ENCODE peak calls at places on chromosomes 2 and 18, in eight cellular contexts. B is bronchial epithelial cell; O is BE2C; W is upper lobe of right lung; L is SJSA1; R is heart left ventricle; H is CD8-positive, alpha-beta memory T cell; G is SK-N-SH. U is an unnamed sample. For H3K27me3 and H3K36me3, the result is how much of the 10 kb centered on the place peaks cover.

GRCh38 chr2:176852667-176853066 is 359.9 kb upstream of the HNRNPA3 start:
- DNase-seq in B (no peak), O (no peak), W (no peak), L (no peak), R (no peak), H (peak), G (no peak), U (peak)

GRCh38 chr18:64331419-64331818 is 182.5 kb upstream of the LINC00305 start:
- DNase-seq in B (no peak), O (no peak), W (no peak), L (no peak), R (no peak), H (no peak), G (no peak), U (no peak)

GRCh38 chr2:234091883-234092282 is 41.4 kb downstream of the SPP2 start:
- DNase-seq in B (peak), O (no peak), W (no peak), L (no peak), R (no peak), H (no peak), G (no peak), U (no peak)

GRCh38 chr2:214715025-214715424 is 94.5 kb downstream of the BARD1 start:
- DNase-seq in B (no peak), O (no peak), W (no peak), L (no peak), R (no peak), H (no peak), G (no peak), U (no peak)

GRCh38 chr2:157174321-157174720 is 83.2 kb upstream of the GALNT5 start:
- DNase-seq in B (no peak), O (no peak), W (no peak), L (no peak), R (no peak), H (no peak), G (no peak), U (no peak)

GRCh38 chr2:234304945-234305344 is 191.9 kb downstream of the ARL4C start:
- DNase-seq in B (peak), O (no peak), W (no peak), L (peak), R (no peak), H (no peak), G (no peak), U (peak)

GRCh38 chr2:31337860-31338259 is 76.7 kb downstream of the XDH start:
- DNase-seq in B (peak), O (no peak), W (no peak), L (no peak), R (no peak), H (no peak), G (no peak), U (no peak)

GRCh38 chr2:56671973-56672569 is 488.3 kb downstream of the CCDC85A start:
- DNase-seq in B (no peak), O (no peak), W (no peak), L (no peak), R (no peak), H (no peak), G (no peak), U (no peak)

GRCh38 chr2:39737661-39738060 is 41.4 kb downstream of the THUMPD2 start:
- DNase-seq in B (peak), O (no peak), W (no peak), L (peak), R (no peak), H (no peak), G (no peak), U (peak)

GRCh38 chr2:75464348-75464946 is 96.3 kb downstream of the EVA1A start:
- DNase-seq in B (peak), O (no peak), W (no peak), L (no peak), R (no peak), H (no peak), G (peak), U (no peak)

GRCh38 chr18:48929212-48929612 is 21.6 kb downstream of the SMAD7 start:
- DNase-seq in B (no peak), O (no peak), W (peak), L (no peak), R (no peak), H (no peak), G (no peak), U (peak)

DNA sequence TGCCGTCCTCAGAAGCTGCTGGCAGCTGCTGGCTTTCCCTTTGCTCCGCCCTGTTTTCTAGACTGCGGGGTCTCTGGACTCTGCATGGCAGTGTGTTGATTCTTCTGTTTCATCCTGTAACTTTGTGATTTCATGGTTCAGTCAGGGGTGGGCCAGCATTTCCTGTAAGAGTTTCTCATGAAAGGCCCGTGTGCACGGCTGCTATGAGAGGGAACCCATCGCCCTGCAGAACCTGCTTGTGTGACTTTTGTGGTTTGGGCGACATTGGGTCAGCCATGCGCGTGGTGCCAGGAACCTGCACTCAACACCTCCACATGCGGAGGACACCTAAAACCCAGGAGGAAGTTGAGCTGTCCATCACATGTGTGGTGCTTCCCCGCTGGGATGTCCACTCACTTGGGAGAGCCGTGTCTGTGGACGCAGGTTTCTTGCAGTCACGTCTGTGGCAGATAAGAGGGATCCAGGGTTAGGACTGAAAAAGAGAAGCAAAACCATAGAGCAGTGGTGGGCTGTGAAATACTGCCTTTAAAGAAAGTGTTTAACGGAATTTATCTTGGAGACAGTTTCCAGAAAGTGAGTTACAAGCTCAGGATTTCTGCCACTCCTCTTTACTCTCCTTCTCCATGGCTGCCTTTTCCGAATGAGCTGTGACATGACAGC is 167.3 kb upstream of the ALKAL2 start:
- DNase-seq in B (no peak), O (no peak), W (no peak), L (no peak), R (no peak), H (no peak), G (no peak), U (no peak)
- H3K27me3 ChIP-seq in B (under half), O (under half), W (under half), L (under half), R (under half), H (under half), G (under half), U (under half)

DNA sequence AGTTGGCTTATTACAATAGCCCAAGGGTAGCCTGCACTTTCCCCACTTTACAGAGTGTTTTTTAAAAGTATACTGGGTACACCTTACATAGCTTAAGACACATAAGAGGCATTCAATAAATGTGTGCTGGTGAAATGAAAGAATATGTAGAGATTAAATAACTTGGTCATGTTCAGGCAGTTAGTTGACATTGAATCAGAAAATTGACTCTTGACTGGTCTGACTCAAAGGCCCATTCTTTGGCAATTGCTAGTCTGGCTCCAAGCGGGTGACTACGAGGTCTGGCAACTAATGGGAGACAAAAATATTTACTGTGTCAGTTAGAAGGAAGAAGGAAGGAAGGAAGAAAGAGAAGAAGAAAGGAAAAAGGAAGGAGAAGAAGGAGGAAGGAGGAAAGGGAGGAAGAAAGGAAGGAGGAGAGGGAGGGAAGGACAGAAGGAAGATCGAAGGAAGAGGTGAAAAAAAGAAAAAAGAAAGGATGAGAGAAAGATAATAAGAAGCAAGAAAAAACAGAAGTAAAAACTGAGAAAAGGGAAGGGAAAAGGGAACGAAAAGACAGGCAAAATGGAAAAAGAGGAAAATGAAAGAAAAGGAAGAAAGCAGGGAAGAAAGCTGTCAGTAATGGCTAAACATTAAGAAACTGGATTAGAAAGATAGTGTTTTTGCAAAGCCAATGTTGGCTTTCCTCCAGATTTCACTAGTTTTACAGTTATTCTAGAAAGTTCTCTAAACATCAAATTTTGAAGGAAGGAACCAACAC is 286.5 kb upstream of the TRIB2 start:
- DNase-seq in B (peak), O (no peak), W (no peak), L (peak), R (no peak), H (no peak), G (no peak), U (no peak)
- H3K4me3 ChIP-seq in B (no peak), O (no peak), W (no peak), L (no peak), R (no peak), H (peak), G (no peak), U (no peak)

GRCh38 chr2:55314985-55315384 is 46.0 kb upstream of the MTIF2 start:
- DNase-seq in B (no peak), O (no peak), W (no peak), L (no peak), R (no peak), H (no peak), G (no peak), U (no peak)

GRCh38 chr2:55309441-55309840 is 40.4 kb upstream of the MTIF2 start:
- DNase-seq in B (peak), O (no peak), W (no peak), L (no peak), R (no peak), H (no peak), G (no peak), U (no peak)

GRCh38 chr2:55311444-55311870 is 42.4 kb upstream of the MTIF2 start:
- DNase-seq in B (peak), O (no peak), W (no peak), L (no peak), R (no peak), H (no peak), G (no peak), U (no peak)
- H3K36me3 ChIP-seq in B (under half), O (under half), W (under half), L (half or more), R (under half), H (under half), G (under half), U (under half)

DNA sequence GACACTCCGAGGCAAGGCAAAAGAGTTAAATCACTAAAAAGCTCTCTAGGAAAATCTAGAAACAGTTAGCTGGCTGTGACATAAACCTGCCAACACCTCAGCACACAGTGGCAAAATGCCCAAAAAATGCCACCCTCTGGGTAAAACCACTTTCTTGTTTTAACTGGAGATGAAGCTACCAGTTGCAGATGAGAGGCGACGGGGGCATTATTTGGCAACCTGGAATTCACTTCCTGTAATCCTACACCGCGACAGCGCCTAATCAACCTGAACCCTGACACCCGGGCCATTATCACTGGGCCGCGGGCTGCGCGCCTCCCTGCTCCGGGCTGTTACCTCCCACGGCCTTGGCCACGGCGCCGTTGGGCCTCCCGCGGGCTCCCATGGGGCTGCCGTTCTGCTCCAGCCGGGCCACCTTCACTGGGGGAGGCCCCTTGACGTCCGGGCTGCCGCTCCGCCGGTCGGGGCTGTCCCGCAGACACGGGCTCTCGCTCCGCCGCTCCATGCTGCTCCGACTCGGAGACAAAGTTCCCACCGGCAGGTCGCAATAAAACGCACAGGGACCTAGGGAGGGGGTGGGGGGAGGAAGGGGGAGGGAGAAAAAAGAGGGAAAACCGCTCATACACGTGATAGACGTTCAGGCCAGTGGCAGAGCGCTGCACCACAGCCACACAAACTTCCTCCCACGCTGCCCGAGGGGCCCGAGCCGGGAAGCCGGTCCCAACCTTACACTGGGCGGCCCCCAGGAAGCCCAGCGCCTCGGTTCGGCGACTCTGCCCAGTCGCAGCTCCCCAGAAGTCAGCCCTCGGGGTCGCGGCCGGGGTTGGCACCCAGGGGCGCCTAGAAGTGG is 2.0 kb downstream of the SATB2 start:
- DNase-seq in B (peak), O (no peak), W (peak), L (peak), R (no peak), H (no peak), G (no peak), U (peak)
- H3K27me3 ChIP-seq in B (under half), O (half or more), W (half or more), L (under half), R (half or more), H (under half), G (under half), U (under half)

DNA sequence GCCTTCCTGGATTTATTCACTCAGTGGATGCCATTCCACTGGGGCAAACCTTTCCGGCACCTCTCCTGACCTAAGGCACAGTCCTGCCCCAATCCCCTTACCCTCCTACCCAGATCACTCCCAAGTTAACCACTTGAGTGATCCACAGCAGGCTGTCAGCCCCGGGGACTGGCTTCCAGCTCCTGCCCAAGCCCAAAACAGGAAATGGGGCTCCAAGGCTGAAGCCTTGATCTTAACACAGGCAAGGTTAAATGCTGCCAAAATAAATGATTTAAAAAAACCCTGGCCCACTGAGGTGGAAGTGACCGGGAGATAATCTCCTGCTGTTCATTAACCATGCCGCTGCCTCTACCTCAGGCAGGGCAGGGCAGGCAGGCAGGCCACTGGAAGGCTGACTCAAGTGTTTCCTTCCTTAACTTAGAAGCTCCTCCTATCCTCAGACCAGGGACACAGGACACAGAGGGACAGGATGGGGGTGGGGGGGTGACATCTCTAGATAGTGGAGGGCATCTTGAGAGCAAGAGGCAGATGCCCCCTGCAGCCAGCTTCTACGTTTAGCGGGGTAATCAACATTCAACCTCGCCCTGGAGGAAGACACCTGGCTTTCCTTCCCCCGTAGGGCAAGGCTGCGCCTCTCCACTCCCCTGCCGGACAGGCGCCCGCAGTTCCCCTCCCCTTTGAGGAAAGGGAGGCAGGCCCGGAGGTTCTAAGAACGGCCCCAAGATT is 1.3 kb downstream of the RAB11FIP5 start:
- DNase-seq in B (peak), O (no peak), W (peak), L (no peak), R (peak), H (no peak), G (no peak), U (peak)
- H3K4me3 ChIP-seq in B (peak), O (peak), W (peak), L (peak), R (peak), H (peak), G (peak), U (peak)

DNA sequence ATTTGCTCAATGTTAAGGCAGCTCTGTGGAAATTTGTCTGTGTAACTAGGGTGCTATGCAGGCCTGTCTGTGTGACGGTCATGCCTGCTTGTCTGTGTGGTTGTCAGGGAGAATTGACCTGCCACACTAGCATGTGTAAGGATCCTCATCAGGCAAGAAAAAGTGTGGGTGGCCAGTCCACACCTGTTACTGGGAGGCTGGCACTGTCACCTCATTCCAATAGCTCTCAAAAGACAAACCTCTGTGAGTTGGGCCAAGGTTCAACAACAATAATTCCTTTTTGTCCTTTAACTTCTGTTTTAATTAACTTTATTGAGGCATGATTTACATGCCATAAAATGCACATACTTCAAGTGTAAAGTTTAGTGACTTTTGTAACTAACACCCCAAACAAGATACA is 4.2 kb upstream of the MARCO start:
- DNase-seq in B (no peak), O (no peak), W (no peak), L (no peak), R (no peak), H (no peak), G (no peak), U (no peak)
- H3K36me3 ChIP-seq in B (under half), O (under half), W (under half), L (under half), R (under half), H (under half), G (under half), U (under half)

GRCh38 chr2:88874063-88874657 is 182.7 kb downstream of the RPIA start:
- DNase-seq in B (peak), O (peak), W (no peak), L (no peak), R (peak), H (peak), G (peak), U (no peak)
- H3K27me3 ChIP-seq in B (under half), O (under half), W (under half), L (under half), R (under half), H (under half), G (under half), U (under half)

GRCh38 chr2:65057391-65058052 is 1.3 kb downstream of the CEP68 start:
- DNase-seq in B (peak), O (no peak), W (no peak), L (no peak), R (no peak), H (peak), G (no peak), U (peak)
- H3K4me3 ChIP-seq in B (peak), O (peak), W (peak), L (peak), R (peak), H (peak), G (peak), U (peak)

GRCh38 chr2:26216587-26216986 is 27.8 kb downstream of the HADHA start:
- DNase-seq in B (no peak), O (no peak), W (no peak), L (no peak), R (no peak), H (no peak), G (no peak), U (no peak)
- H3K36me3 ChIP-seq in B (under half), O (half or more), W (half or more), L (half or more), R (under half), H (under half), G (half or more), U (under half)